ENCODE peak calls at places on chromosomes 6 and 20, in ten cellular contexts. One of them, this sample, is unnamed. For H3K4me1, the result is how much of the 10 kb centered on the place peaks cover.

GRCh38 chr6:112253842-112254816 is at the start of gene LAMA4:
- DNase-seq in neuronal stem cell: peak
- DNase-seq in CD4-positive, CD25-positive, alpha-beta regulatory T cell: no peak
- DNase-seq in IMR-90: peak
- DNase-seq in psoas muscle: peak
- DNase-seq in keratinocyte: no peak
- DNase-seq in spleen: peak
- DNase-seq in HCT116: no peak
- DNase-seq in A549: peak
- DNase-seq in cardiac muscle cell: peak
- DNase-seq in this sample: peak

GRCh38 chr6:77462359-77463307 is 658 bp downstream of the HTR1B start:
- DNase-seq in CD4-positive, CD25-positive, alpha-beta regulatory T cell: no peak
- DNase-seq in IMR-90: no peak
- DNase-seq in spleen: no peak
- DNase-seq in cardiac muscle cell: peak
- DNase-seq in keratinocyte: no peak
- DNase-seq in neuronal stem cell: peak
- DNase-seq in A549: no peak
- DNase-seq in psoas muscle: no peak
- DNase-seq in HCT116: no peak
- DNase-seq in this sample: no peak

GRCh38 chr20:3752386-3752759 is 15.2 kb downstream of the ADISSP start:
- DNase-seq in keratinocyte: no peak
- DNase-seq in cardiac muscle cell: no peak
- DNase-seq in IMR-90: no peak
- DNase-seq in A549: no peak
- DNase-seq in neuronal stem cell: no peak
- DNase-seq in CD4-positive, CD25-positive, alpha-beta regulatory T cell: no peak
- DNase-seq in spleen: no peak
- DNase-seq in psoas muscle: no peak
- DNase-seq in HCT116: no peak
- DNase-seq in this sample: peak

GRCh38 chr6:97842536-97842935 is 559.5 kb upstream of the MMS22L start:
- DNase-seq in A549: no peak
- DNase-seq in CD4-positive, CD25-positive, alpha-beta regulatory T cell: no peak
- DNase-seq in IMR-90: no peak
- DNase-seq in HCT116: no peak
- DNase-seq in keratinocyte: no peak
- DNase-seq in neuronal stem cell: no peak
- DNase-seq in psoas muscle: no peak
- DNase-seq in spleen: no peak
- DNase-seq in cardiac muscle cell: no peak
- DNase-seq in this sample: no peak

GRCh38 chr6:95087394-95088097 is 489.8 kb upstream of the MANEA start:
- DNase-seq in neuronal stem cell: no peak
- DNase-seq in spleen: no peak
- DNase-seq in psoas muscle: no peak
- DNase-seq in CD4-positive, CD25-positive, alpha-beta regulatory T cell: no peak
- DNase-seq in keratinocyte: peak
- DNase-seq in A549: no peak
- DNase-seq in IMR-90: peak
- DNase-seq in HCT116: peak
- DNase-seq in cardiac muscle cell: peak
- DNase-seq in this sample: no peak

GRCh38 chr6:135880066-135880972 is 28.8 kb downstream of the PDE7B start:
- DNase-seq in psoas muscle: no peak
- DNase-seq in spleen: no peak
- DNase-seq in neuronal stem cell: no peak
- DNase-seq in IMR-90: peak
- DNase-seq in A549: peak
- DNase-seq in keratinocyte: no peak
- DNase-seq in cardiac muscle cell: peak
- DNase-seq in CD4-positive, CD25-positive, alpha-beta regulatory T cell: peak
- DNase-seq in HCT116: no peak
- DNase-seq in this sample: no peak

GRCh38 chr6:45445749-45446454 is 68.2 kb upstream of the SUPT3H start:
- DNase-seq in HCT116: peak
- DNase-seq in keratinocyte: peak
- DNase-seq in neuronal stem cell: peak
- DNase-seq in cardiac muscle cell: peak
- DNase-seq in psoas muscle: peak
- DNase-seq in A549: peak
- DNase-seq in spleen: no peak
- DNase-seq in IMR-90: peak
- DNase-seq in CD4-positive, CD25-positive, alpha-beta regulatory T cell: no peak
- DNase-seq in this sample: peak

GRCh38 chr20:44773070-44773829 is 27.6 kb downstream of the KCNK15 start:
- DNase-seq in CD4-positive, CD25-positive, alpha-beta regulatory T cell: no peak
- DNase-seq in neuronal stem cell: no peak
- DNase-seq in keratinocyte: no peak
- DNase-seq in cardiac muscle cell: no peak
- DNase-seq in spleen: peak
- DNase-seq in psoas muscle: no peak
- DNase-seq in IMR-90: no peak
- DNase-seq in A549: no peak
- DNase-seq in HCT116: no peak
- DNase-seq in this sample: no peak

GRCh38 chr6:101730954-101731353 is 337.4 kb downstream of the GRIK2 start:
- DNase-seq in HCT116: no peak
- DNase-seq in keratinocyte: no peak
- DNase-seq in psoas muscle: no peak
- DNase-seq in IMR-90: peak
- DNase-seq in CD4-positive, CD25-positive, alpha-beta regulatory T cell: no peak
- DNase-seq in cardiac muscle cell: peak
- DNase-seq in spleen: no peak
- DNase-seq in A549: no peak
- DNase-seq in neuronal stem cell: no peak
- DNase-seq in this sample: no peak

GRCh38 chr6:296151-297122 is 4.2 kb downstream of the DUSP22 start:
- DNase-seq in A549: no peak
- DNase-seq in keratinocyte: no peak
- DNase-seq in IMR-90: no peak
- DNase-seq in psoas muscle: no peak
- DNase-seq in cardiac muscle cell: peak
- DNase-seq in HCT116: no peak
- DNase-seq in spleen: peak
- DNase-seq in CD4-positive, CD25-positive, alpha-beta regulatory T cell: peak
- DNase-seq in neuronal stem cell: no peak
- DNase-seq in this sample: no peak

GRCh38 chr6:34302929-34303328 is 54.1 kb upstream of the SMIM29 start:
- DNase-seq in spleen: no peak
- DNase-seq in neuronal stem cell: no peak
- DNase-seq in A549: no peak
- DNase-seq in IMR-90: no peak
- DNase-seq in HCT116: no peak
- DNase-seq in psoas muscle: no peak
- DNase-seq in cardiac muscle cell: no peak
- DNase-seq in keratinocyte: no peak
- DNase-seq in CD4-positive, CD25-positive, alpha-beta regulatory T cell: no peak
- DNase-seq in this sample: no peak

GRCh38 chr20:3121271-3121911 is 36.9 kb upstream of the AVP start:
- DNase-seq in keratinocyte: no peak
- DNase-seq in spleen: no peak
- DNase-seq in A549: no peak
- DNase-seq in IMR-90: no peak
- DNase-seq in cardiac muscle cell: no peak
- DNase-seq in HCT116: no peak
- DNase-seq in psoas muscle: no peak
- DNase-seq in neuronal stem cell: no peak
- DNase-seq in CD4-positive, CD25-positive, alpha-beta regulatory T cell: peak
- DNase-seq in this sample: peak

GRCh38 chr20:58481541-58482021 is 33.6 kb downstream of the APCDD1L start:
- DNase-seq in HCT116: peak
- DNase-seq in keratinocyte: no peak
- DNase-seq in A549: peak
- DNase-seq in IMR-90: no peak
- DNase-seq in cardiac muscle cell: peak
- DNase-seq in CD4-positive, CD25-positive, alpha-beta regulatory T cell: peak
- DNase-seq in neuronal stem cell: peak
- DNase-seq in spleen: no peak
- DNase-seq in psoas muscle: peak
- DNase-seq in this sample: no peak

GRCh38 chr20:52224920-52225319 is 33.3 kb upstream of the ZFP64 start:
- DNase-seq in keratinocyte: no peak
- DNase-seq in IMR-90: no peak
- DNase-seq in spleen: no peak
- DNase-seq in CD4-positive, CD25-positive, alpha-beta regulatory T cell: no peak
- DNase-seq in cardiac muscle cell: no peak
- DNase-seq in neuronal stem cell: no peak
- DNase-seq in HCT116: no peak
- DNase-seq in psoas muscle: no peak
- DNase-seq in A549: no peak
- DNase-seq in this sample: no peak

GRCh38 chr6:127710668-127711067 is 133.7 kb downstream of the C6orf58 start:
- DNase-seq in keratinocyte: no peak
- DNase-seq in IMR-90: no peak
- DNase-seq in A549: no peak
- DNase-seq in spleen: no peak
- DNase-seq in psoas muscle: no peak
- DNase-seq in HCT116: no peak
- DNase-seq in CD4-positive, CD25-positive, alpha-beta regulatory T cell: no peak
- DNase-seq in neuronal stem cell: no peak
- DNase-seq in cardiac muscle cell: no peak
- DNase-seq in this sample: no peak

GRCh38 chr6:36597775-36598174 is 3.6 kb downstream of the SRSF3 start:
- DNase-seq in spleen: no peak
- DNase-seq in IMR-90: no peak
- DNase-seq in A549: no peak
- DNase-seq in neuronal stem cell: no peak
- DNase-seq in cardiac muscle cell: no peak
- DNase-seq in CD4-positive, CD25-positive, alpha-beta regulatory T cell: no peak
- DNase-seq in keratinocyte: no peak
- DNase-seq in psoas muscle: no peak
- DNase-seq in HCT116: no peak
- DNase-seq in this sample: no peak
- H3K4me1 ChIP-seq in spleen: half or more
- H3K4me1 ChIP-seq in IMR-90: under half
- H3K4me1 ChIP-seq in A549: half or more
- H3K4me1 ChIP-seq in neuronal stem cell: under half
- H3K4me1 ChIP-seq in cardiac muscle cell: under half
- H3K4me1 ChIP-seq in CD4-positive, CD25-positive, alpha-beta regulatory T cell: half or more
- H3K4me1 ChIP-seq in keratinocyte: under half
- H3K4me1 ChIP-seq in psoas muscle: half or more
- H3K4me1 ChIP-seq in HCT116: under half
- H3K4me1 ChIP-seq in this sample: under half

DNA sequence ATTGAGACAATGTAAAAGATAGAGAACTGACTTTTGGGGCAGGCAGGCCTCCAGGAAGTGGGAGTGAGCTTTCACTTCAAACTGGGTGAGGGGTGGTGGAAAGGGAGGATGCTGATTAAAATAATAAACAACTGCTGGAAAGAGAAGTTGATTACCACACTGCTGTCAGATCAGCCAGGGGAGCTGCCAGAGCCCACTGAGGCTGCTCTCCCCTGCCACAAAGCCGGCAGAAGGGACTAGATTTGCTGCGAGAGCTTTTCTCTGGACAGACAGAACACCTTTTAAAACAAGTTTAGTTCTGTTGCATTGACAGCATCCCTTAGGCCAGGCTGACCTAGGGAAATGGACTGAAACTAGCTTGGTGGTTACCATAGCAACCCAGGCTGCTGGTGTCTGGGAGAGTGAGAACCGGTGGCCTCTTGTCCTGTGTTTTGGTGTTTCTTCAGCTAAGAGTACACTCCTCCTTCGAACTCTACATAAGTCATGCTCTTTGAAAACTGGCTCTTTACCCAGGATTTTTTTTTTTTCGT is 374.1 kb downstream of the UTRN start:
- DNase-seq in cardiac muscle cell: peak
- DNase-seq in spleen: no peak
- DNase-seq in A549: no peak
- DNase-seq in neuronal stem cell: peak
- DNase-seq in keratinocyte: no peak
- DNase-seq in psoas muscle: no peak
- DNase-seq in HCT116: no peak
- DNase-seq in CD4-positive, CD25-positive, alpha-beta regulatory T cell: peak
- DNase-seq in IMR-90: peak
- DNase-seq in this sample: no peak
- H3K4me1 ChIP-seq in cardiac muscle cell: under half
- H3K4me1 ChIP-seq in spleen: half or more
- H3K4me1 ChIP-seq in A549: half or more
- H3K4me1 ChIP-seq in neuronal stem cell: under half
- H3K4me1 ChIP-seq in keratinocyte: under half
- H3K4me1 ChIP-seq in psoas muscle: under half
- H3K4me1 ChIP-seq in HCT116: under half
- H3K4me1 ChIP-seq in CD4-positive, CD25-positive, alpha-beta regulatory T cell: under half
- H3K4me1 ChIP-seq in IMR-90: under half
- H3K4me1 ChIP-seq in this sample: under half

GRCh38 chr6:21769405-21769851 is 175.9 kb downstream of the SOX4 start:
- DNase-seq in cardiac muscle cell: peak
- DNase-seq in neuronal stem cell: peak
- DNase-seq in spleen: no peak
- DNase-seq in HCT116: no peak
- DNase-seq in CD4-positive, CD25-positive, alpha-beta regulatory T cell: no peak
- DNase-seq in psoas muscle: no peak
- DNase-seq in A549: no peak
- DNase-seq in keratinocyte: no peak
- DNase-seq in IMR-90: peak
- DNase-seq in this sample: no peak
- H3K4me1 ChIP-seq in cardiac muscle cell: under half
- H3K4me1 ChIP-seq in neuronal stem cell: under half
- H3K4me1 ChIP-seq in spleen: under half
- H3K4me1 ChIP-seq in HCT116: under half
- H3K4me1 ChIP-seq in CD4-positive, CD25-positive, alpha-beta regulatory T cell: under half
- H3K4me1 ChIP-seq in psoas muscle: under half
- H3K4me1 ChIP-seq in A549: under half
- H3K4me1 ChIP-seq in keratinocyte: under half
- H3K4me1 ChIP-seq in IMR-90: under half
- H3K4me1 ChIP-seq in this sample: under half

DNA sequence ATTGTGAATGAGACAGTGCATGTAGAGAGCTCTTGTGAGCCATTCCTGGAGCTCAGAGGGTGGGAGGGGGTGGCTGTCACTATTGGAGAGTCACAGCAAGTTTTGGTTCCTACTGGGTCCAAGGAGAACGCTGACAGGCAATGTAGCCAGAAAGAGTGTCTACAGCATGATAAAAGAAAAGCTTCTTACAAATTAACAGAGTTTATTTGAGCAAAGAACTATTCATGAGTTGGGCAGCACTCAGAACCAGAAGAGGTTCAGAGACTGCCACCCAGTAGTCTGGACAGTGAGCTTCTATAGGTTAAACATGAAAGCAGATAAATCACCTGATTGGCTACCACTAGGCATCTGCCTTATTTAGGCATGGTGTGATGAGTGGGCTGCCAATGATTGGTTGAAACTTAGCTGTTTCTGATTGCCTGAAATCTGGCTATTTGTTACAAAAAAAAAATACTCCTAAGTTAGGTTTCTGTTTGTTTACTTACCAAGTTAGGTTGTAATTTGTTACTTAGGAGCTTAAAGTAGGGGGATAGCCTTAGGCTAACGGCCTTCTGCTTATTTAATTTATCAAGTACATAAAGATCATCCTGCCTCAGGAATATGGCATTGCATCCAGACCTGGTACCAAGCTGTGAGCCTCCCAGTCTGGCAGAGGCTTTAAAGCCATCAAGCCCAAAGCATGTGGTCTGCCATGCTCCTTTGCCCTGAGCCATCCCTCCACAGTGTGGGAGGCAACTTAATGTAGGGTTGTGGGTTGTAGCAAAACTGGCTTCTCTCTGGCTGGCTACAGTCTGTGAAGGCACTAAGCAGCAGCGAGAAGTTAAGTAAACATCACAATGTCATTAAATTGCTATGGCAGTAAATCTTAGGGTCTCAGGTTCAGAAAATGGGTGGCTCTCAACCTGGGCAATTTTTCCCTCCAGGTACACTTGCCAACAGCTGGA is 473.2 kb downstream of the PREX1 start:
- DNase-seq in keratinocyte: no peak
- DNase-seq in spleen: no peak
- DNase-seq in IMR-90: no peak
- DNase-seq in cardiac muscle cell: no peak
- DNase-seq in A549: no peak
- DNase-seq in neuronal stem cell: no peak
- DNase-seq in CD4-positive, CD25-positive, alpha-beta regulatory T cell: no peak
- DNase-seq in HCT116: no peak
- DNase-seq in psoas muscle: no peak
- DNase-seq in this sample: no peak
- H3K4me1 ChIP-seq in keratinocyte: under half
- H3K4me1 ChIP-seq in spleen: under half
- H3K4me1 ChIP-seq in IMR-90: under half
- H3K4me1 ChIP-seq in cardiac muscle cell: under half
- H3K4me1 ChIP-seq in A549: under half
- H3K4me1 ChIP-seq in neuronal stem cell: under half
- H3K4me1 ChIP-seq in CD4-positive, CD25-positive, alpha-beta regulatory T cell: under half
- H3K4me1 ChIP-seq in HCT116: under half
- H3K4me1 ChIP-seq in psoas muscle: under half
- H3K4me1 ChIP-seq in this sample: under half